ENCODE peak calls at places on chromosomes 5 and 9, in ten cellular contexts. X, J, G, S, D, E, Z, M, W and L are unnamed samples.

GRCh38 chr5:94086194-94086593 is 344.8 kb upstream of the POU5F2 start:
- DNase-seq in X (no peak), J (no peak), G (no peak), S (no peak), D (no peak), E (no peak), Z (peak; percentile 32), M (no peak), W (no peak), L (no peak)

GRCh38 chr5:16233730-16234129 is 54.1 kb upstream of the MARCHF11 start:
- DNase-seq in X (no peak), J (no peak), G (no peak), S (no peak), D (no peak), E (no peak), Z (no peak), M (no peak), W (no peak), L (no peak)

GRCh38 chr9:136028760-136029470 is 66.2 kb downstream of the NACC2 start:
- DNase-seq in X (no peak), J (no peak), G (no peak), S (no peak), D (no peak), E (no peak), Z (no peak), M (no peak), W (no peak), L (no peak)

GRCh38 chr5:55821731-55822512 is 29.2 kb upstream of the IL31RA start:
- DNase-seq in X (no peak), J (no peak), G (no peak), S (peak; percentile 11), D (no peak), E (no peak), Z (peak; percentile 3), M (no peak), W (peak; percentile 33), L (no peak)

GRCh38 chr9:21696411-21696865 is 106.0 kb upstream of the MTAP start:
- DNase-seq in X (no peak), J (peak; percentile 43), G (no peak), S (peak; percentile 70), D (peak; percentile 31), E (no peak), Z (no peak), M (no peak), W (no peak), L (no peak)

GRCh38 chr9:122821278-122821952 is 7.0 kb downstream of the PDCL start:
- DNase-seq in X (peak; percentile 43), J (peak; percentile 65), G (no peak), S (no peak), D (no peak), E (no peak), Z (no peak), M (no peak), W (no peak), L (no peak)

GRCh38 chr5:392431-392988 is 50.5 kb upstream of the EXOC3 start:
- DNase-seq in X (peak; percentile 49), J (no peak), G (no peak), S (peak; percentile 63), D (no peak), E (no peak), Z (no peak), M (no peak), W (peak; percentile 55), L (no peak)

GRCh38 chr9:78806492-78807160 is 509.7 kb downstream of the PSAT1 start:
- DNase-seq in X (no peak), J (no peak), G (no peak), S (no peak), D (no peak), E (no peak), Z (no peak), M (no peak), W (no peak), L (no peak)

GRCh38 chr9:28882528-28882927 is 1309.2 kb upstream of the C9orf72 start:
- DNase-seq in X (no peak), J (no peak), G (no peak), S (no peak), D (no peak), E (no peak), Z (peak; percentile 21), M (no peak), W (no peak), L (no peak)

GRCh38 chr9:113568481-113569321 is 105.2 kb downstream of the RGS3 start:
- DNase-seq in X (no peak), J (peak; percentile 83), G (no peak), S (no peak), D (no peak), E (no peak), Z (no peak), M (no peak), W (no peak), L (no peak)

GRCh38 chr5:175195698-175196656 is 248.0 kb downstream of the DRD1 start:
- DNase-seq in X (peak; percentile 35), J (no peak), G (no peak), S (peak; percentile 71), D (peak; percentile 79), E (no peak), Z (no peak), M (no peak), W (peak; percentile 32), L (no peak)

GRCh38 chr9:93071464-93071863 is 13.0 kb downstream of the SUSD3 start:
- DNase-seq in X (no peak), J (no peak), G (no peak), S (peak; percentile 57), D (peak; percentile 20), E (no peak), Z (peak; percentile 36), M (no peak), W (peak; percentile 25), L (no peak)

GRCh38 chr9:106966481-106966880 is 103.5 kb downstream of the ZNF462 start:
- DNase-seq in X (no peak), J (no peak), G (no peak), S (peak; percentile 8), D (no peak), E (no peak), Z (no peak), M (no peak), W (no peak), L (no peak)

GRCh38 chr5:93603191-93603590 is 20.2 kb downstream of the NR2F1 start:
- DNase-seq in X (no peak), J (no peak), G (no peak), S (no peak), D (no peak), E (no peak), Z (no peak), M (no peak), W (peak; percentile 47), L (no peak)

GRCh38 chr9:8855046-8855445 is 1055.5 kb upstream of the DMAC1 start:
- DNase-seq in X (no peak), J (no peak), G (no peak), S (peak; percentile 17), D (peak; percentile 3), E (no peak), Z (peak; percentile 30), M (no peak), W (peak; percentile 27), L (no peak)
- H3K4me3 ChIP-seq in X (no peak overlapping the region), J (no peak overlapping the region), G (no peak overlapping the region), S (no peak overlapping the region), D (no peak overlapping the region), E (no peak overlapping the region), Z (no peak overlapping the region), M (no peak overlapping the region), W (no peak overlapping the region), L (no peak overlapping the region)

GRCh38 chr5:149834246-149834855 is 104.2 kb downstream of the PPARGC1B start:
- DNase-seq in X (peak; percentile 87), J (no peak), G (no peak), S (peak; percentile 90), D (peak; percentile 77), E (no peak), Z (peak; percentile 86), M (peak; percentile 86), W (peak; percentile 77), L (peak; percentile 75)
- TF ChIP-seq CTCF in X (peak; percentile 88), J (peak; percentile 69), G (peak; percentile 28), S (peak; percentile 91), D (peak; percentile 84), E (peak; percentile 72), Z (peak; percentile 79), M (peak; percentile 87), W (peak; percentile 71), L (peak; percentile 80)

GRCh38 chr5:81896764-81897163 is 75.1 kb upstream of the ATG10 start:
- DNase-seq in X (no peak), J (no peak), G (no peak), S (no peak), D (no peak), E (no peak), Z (peak; percentile 5), M (no peak), W (no peak), L (no peak)

GRCh38 chr5:81901539-81901938 is 70.3 kb upstream of the ATG10 start:
- DNase-seq in X (no peak), J (no peak), G (no peak), S (no peak), D (no peak), E (no peak), Z (no peak), M (no peak), W (no peak), L (no peak)

GRCh38 chr5:81895312-81895711 is 76.5 kb upstream of the ATG10 start:
- DNase-seq in X (no peak), J (no peak), G (no peak), S (no peak), D (no peak), E (no peak), Z (peak; percentile 16), M (no peak), W (no peak), L (no peak)

GRCh38 chr5:81899123-81899522 is 72.7 kb upstream of the ATG10 start:
- DNase-seq in X (no peak), J (no peak), G (no peak), S (no peak), D (no peak), E (no peak), Z (no peak), M (no peak), W (no peak), L (no peak)

DNA sequence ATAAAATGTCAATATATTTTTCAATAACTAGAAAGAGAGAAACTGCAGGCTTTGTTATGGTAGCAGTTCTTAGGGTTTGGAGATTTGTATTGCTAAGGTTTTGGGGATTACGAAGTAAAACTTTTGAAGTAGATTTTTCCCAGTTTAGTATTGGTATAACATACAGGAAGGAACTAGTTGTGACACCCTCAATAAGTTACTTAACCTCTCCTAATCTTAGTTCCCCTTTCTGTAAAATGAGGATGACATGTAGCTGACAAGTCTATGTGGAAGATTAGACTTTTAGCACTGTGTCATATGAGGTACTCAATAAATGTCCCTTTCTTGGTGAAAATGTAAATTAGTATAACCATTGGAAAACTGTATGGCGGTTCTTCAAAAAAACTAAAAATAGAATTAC is 73.4 kb upstream of the ATG10 start:
- DNase-seq in X (no peak), J (no peak), G (no peak), S (no peak), D (no peak), E (no peak), Z (no peak), M (no peak), W (no peak), L (no peak)
- H3K4me3 ChIP-seq in X (no peak overlapping the region), J (no peak overlapping the region), G (no peak overlapping the region), S (no peak overlapping the region), D (no peak overlapping the region), E (no peak overlapping the region), Z (no peak overlapping the region), M (no peak overlapping the region), W (no peak overlapping the region), L (no peak overlapping the region)

DNA sequence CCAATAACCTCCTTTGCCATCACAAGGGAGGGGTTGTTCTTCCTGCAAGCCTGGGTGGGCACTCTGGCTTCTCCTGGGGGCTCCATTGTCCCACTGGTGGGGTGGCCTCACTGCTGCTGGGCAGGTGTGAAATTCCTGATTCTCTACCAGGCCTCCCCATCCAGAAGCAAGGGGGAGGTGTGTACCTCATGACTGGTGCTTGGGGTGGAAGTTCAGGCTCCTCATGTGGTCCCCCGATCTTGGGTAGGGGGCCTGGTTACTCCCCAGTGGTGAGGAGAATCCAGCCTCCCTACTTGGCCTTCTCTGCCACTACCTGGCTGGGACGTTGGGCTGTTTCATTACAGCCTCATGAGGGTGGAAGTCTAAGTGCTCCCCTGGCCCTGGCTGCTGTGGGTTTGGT is 433.9 kb downstream of the IRX2 start:
- DNase-seq in X (no peak), J (no peak), G (no peak), S (no peak), D (no peak), E (no peak), Z (no peak), M (no peak), W (no peak), L (no peak)
- TF ChIP-seq CTCF in X (no peak), J (no peak), G (no peak), S (no peak), D (no peak), E (no peak), Z (no peak), M (no peak), W (no peak), L (no peak)